ENCODE peak calls at places on chromosome 12, in four cellular contexts. H, K, S and B are unnamed samples.

GRCh38 chr12:111458773-111459172 is 53.0 kb downstream of the SH2B3 start:
- DNase-seq in H (no peak), K (no peak), S (no peak), B (no peak)

GRCh38 chr12:101884174-101884573 is 6.8 kb downstream of the DRAM1 start:
- DNase-seq in H (no peak), K (no peak), S (no peak), B (no peak)

GRCh38 chr12:131438874-131439273 is 272.0 kb upstream of the SFSWAP start:
- DNase-seq in H (no peak), K (peak; percentile 23), S (peak; percentile 3), B (no peak)

GRCh38 chr12:31524791-31525495 is 66.0 kb downstream of the DENND5B start:
- DNase-seq in H (no peak), K (no peak), S (no peak), B (peak; percentile 67)

GRCh38 chr12:22626429-22626828 is 1.5 kb downstream of the ETNK1 start:
- DNase-seq in H (no peak), K (peak; percentile 11), S (no peak), B (peak; percentile 20)

GRCh38 chr12:15627995-15628945 is 160.9 kb downstream of the EPS8 start:
- DNase-seq in H (no peak), K (no peak), S (peak; percentile 9), B (no peak)

GRCh38 chr12:41189395-41190251 is 1.5 kb downstream of the PDZRN4 start:
- DNase-seq in H (no peak), K (no peak), S (no peak), B (no peak)

GRCh38 chr12:126507231-126507630 is 1442.0 kb downstream of the AACS start:
- DNase-seq in H (no peak), K (no peak), S (no peak), B (no peak)

GRCh38 chr12:82817368-82817767 is 130.7 kb downstream of the TMTC2 start:
- DNase-seq in H (no peak), K (no peak), S (no peak), B (no peak)

GRCh38 chr12:28811457-28811856 is 337.6 kb upstream of the FAR2 start:
- DNase-seq in H (no peak), K (no peak), S (no peak), B (no peak)

GRCh38 chr12:47900480-47901129 is 4.2 kb downstream of the VDR start:
- DNase-seq in H (no peak), K (no peak), S (peak; percentile 86), B (no peak)

GRCh38 chr12:127629066-127629820 is 637.7 kb upstream of the TMEM132C start:
- DNase-seq in H (no peak), K (no peak), S (no peak), B (no peak)

GRCh38 chr12:113863455-113863845 is 102.7 kb downstream of the RBM19 start:
- DNase-seq in H (no peak), K (no peak), S (no peak), B (no peak)

GRCh38 chr12:31965090-31965489 is 5.9 kb downstream of the RESF1 start:
- DNase-seq in H (no peak), K (no peak), S (no peak), B (no peak)

GRCh38 chr12:53299454-53300180 is at the start of gene MYG1:
- DNase-seq in H (peak; percentile 85), K (no peak), S (peak; percentile 89), B (peak; percentile 43)

GRCh38 chr12:25843976-25844375 is 114.5 kb upstream of the RASSF8 start:
- DNase-seq in H (no peak), K (no peak), S (no peak), B (no peak)

GRCh38 chr12:77723308-77723707 is 107.4 kb upstream of the NAV3 start:
- DNase-seq in H (no peak), K (no peak), S (no peak), B (no peak)

GRCh38 chr12:71621938-71622337 is 41.7 kb downstream of the ZFC3H1 start:
- DNase-seq in H (no peak), K (no peak), S (no peak), B (no peak)

DNA sequence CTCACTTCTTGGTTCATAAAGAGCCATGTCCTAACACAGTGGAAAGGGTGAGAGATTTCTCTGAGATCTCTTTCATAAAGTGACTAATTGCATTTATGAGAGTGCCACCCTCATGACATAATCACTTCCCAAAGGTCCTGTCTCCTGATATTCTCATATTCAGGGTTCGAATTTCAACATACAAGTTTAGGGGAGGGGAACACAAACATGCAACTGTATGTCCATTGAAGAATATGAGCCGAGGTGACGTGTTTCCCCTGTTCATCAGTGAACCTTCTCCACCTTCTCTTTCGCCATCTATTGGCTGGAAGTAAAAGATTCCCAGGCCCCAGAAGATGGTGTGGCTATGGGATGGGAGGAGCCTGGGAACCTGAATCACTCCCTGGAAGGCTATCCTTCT is 354.2 kb upstream of the ATP2B1 start:
- DNase-seq in H (no peak), K (peak; percentile 5), S (peak; percentile 5), B (no peak)
- TF ChIP-seq CHD4 in H (no peak), K (no peak), S (no peak), B (no peak)

DNA sequence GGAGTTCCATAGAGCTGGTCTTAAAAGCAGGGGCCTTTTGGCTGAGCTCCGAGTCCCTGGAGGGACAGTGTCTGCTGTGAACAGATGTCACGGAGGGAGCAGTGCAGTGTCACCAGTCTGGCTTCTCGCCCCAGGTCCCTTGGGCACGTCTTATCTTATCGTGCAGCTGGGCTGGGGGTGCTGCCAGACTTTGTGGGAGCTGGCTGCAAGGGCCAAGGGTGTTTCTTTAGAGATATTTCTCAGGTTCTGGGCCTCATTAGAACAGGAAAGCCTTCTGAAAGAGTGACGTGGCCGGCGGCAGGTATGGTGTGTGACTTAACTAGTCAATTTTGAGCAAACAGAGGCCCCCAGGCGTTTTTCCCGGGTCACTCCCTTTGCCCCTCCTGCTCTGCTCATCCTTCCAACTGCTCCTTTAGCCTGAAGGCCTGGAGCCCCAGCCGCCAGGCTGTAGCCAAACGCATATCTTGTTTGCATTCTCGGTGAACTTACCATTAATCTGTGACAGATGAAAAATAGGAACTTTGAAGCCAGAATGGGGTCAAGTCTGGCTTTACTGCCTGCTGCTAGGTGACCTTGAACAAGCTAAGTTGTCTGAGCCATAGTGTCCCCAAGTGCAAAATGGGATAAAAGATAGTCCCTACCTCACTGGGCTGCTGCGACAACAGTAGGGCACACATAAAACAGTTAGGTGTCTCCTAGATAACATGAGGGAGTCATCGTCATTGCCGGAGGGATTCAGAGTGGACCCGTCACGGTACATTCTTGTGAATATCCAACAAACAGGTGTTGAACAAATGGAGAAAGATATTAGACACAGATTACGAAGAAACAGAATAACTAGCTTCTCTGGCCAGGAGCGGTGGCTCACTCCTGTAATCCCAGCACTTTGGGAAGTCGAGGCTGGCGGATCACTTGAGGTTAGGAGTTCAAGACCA is 71.4 kb downstream of the NINJ2 start:
- DNase-seq in H (no peak), K (peak; percentile 94), S (peak; percentile 24), B (no peak)
- TF ChIP-seq CHD4 in H (no peak), K (no peak), S (no peak), B (no peak)

GRCh38 chr12:75011120-75011519 is 198.5 kb downstream of the KCNC2 start:
- DNase-seq in H (no peak), K (no peak), S (no peak), B (no peak)

GRCh38 chr12:75007133-75007532 is 202.5 kb downstream of the KCNC2 start:
- DNase-seq in H (no peak), K (no peak), S (no peak), B (no peak)
- TF ChIP-seq CHD4 in H (no peak), K (no peak), S (no peak), B (no peak)

DNA sequence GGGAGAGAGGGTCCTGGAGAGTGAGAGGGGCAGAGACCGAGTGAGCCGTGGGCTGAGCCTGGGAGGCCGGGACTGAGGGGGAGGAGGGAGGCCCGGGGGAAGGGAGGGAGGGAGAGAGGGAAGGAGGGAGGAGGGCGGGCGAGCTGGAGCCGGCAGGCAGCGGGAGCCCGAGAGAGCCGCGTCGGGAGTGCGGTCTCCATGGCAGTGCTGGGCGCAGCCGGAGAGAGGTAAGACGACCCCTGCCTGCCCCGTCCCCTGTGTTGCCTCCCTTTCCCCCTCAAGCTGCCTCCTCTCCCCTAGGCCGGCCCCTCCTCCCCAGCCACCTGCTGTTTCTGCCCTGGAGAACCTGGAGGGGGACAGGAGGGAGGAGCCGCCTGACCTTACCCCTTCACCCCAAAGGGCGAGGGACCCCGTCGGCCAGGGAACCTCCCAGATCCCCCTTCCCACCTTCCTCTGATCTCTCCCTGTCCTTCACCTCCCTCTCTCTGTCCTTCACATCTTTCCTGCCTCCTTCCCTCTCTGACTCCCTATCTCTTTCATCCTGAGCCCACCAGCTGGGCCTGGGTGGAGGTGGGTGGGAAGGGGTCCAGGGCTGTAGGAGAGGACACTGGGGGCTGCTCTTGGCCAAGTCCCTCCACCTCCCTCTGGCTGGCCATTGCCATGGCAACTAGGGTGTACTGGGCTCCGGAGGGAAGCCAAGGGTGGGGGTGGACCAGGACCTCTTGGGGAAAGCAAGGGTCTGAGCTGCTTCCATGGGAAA is at the start of gene GPR162:
- DNase-seq in H (peak; percentile 35), K (peak; percentile 66), S (no peak), B (no peak)
- TF ChIP-seq CHD4 in H (no peak), K (no peak), S (no peak), B (no peak)

GRCh38 chr12:85835810-85836715 is at the start of gene RASSF9:
- DNase-seq in H (no peak), K (no peak), S (peak; percentile 10), B (no peak)
- TF ChIP-seq CHD4 in H (no peak), K (no peak), S (no peak), B (no peak)

DNA sequence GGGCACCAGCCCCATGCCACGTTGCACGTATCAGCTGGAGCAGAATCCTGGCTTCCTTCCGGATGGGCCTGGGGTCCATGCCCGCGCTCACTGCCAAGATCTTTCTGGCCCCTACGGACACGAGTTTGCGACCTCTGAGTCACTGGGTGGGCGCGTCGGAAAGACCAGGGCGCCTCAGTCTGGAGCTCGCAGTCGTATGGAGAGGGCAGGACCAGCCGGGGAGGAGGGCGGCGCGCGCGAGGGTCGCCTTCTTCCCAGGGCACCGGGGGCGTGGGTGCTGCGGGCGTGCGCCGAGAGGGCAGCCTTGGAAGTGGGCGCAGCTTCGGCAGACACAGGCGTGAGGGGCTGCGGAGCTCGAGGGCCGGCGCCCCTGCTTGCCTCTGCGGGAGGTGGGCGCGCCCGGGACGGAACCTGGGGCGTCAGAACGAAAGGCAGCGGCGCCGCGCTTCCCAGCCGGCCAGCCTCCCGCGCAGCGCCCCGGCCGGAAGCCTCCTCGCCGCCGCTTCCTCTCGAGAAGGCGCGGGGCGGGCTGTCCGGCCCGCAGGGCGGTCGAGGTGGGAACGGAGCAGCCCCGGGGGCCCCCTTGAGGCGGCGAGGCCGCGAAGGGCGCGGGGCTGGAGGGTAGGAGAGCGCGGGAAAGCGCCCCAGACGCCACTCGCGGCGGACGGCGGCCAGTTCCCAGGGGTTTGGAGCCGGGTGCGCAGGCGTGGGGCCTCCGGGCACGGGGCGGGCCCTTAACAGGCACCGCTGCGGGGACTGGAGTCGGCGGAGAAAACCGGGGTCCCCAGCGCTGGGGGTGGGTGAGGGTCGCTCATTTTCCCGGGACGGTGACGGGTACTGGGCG is at the start of gene ARL6IP4:
- DNase-seq in H (peak; percentile 76), K (peak; percentile 87), S (no peak), B (no peak)
- TF ChIP-seq CHD4 in H (no peak), K (no peak), S (no peak), B (no peak)

DNA sequence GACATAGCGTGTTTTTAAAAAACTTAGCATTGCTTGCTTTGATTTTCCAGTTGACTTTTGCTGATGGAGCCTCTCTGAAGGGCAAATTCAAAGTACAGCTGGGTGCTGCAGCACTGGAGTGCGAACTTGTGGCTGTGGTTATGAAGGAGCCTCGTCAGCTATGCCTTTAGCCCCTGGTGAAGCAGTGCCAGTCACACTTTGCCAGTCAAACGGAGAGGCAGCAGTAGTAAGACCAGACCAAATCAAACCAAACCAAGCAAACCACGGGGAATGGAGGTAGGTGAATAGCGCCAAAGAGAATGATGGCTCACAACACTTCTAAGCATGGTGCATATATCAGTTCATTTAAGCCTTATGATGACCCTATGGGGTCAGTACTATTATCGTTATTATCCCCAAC is 15.1 kb upstream of the SLC38A2 start:
- DNase-seq in H (no peak), K (no peak), S (no peak), B (no peak)
- TF ChIP-seq CHD4 in H (no peak), K (no peak), S (no peak), B (no peak)

GRCh38 chr12:51874013-51874412 is 13.9 kb upstream of the ANKRD33 start:
- DNase-seq in H (no peak), K (no peak), S (no peak), B (no peak)
- TF ChIP-seq CHD4 in H (no peak), K (no peak), S (no peak), B (no peak)